ENCODE peak calls at places on chromosomes 11 and 22, in seven cellular contexts. L is SK-N-SH, S is lower lobe of right lung, C is Ammon's horn, M is NCI-H1105 treated with DMSO at 0.1 percent for 48 hours, O is skeletal muscle cell, Y is 8988T. G is an unnamed sample.

GRCh38 chr11:10911907-10912306 is 54.1 kb upstream of the ZBED5 start:
- DNase-seq in S (no peak), O (no peak), C (no peak), Y (no peak), L (no peak), M (peak), G (no peak)

GRCh38 chr22:47374273-47374771 is 611.9 kb downstream of the TBC1D22A start:
- DNase-seq in L (no peak), S (peak), O (no peak), M (no peak), C (no peak), Y (no peak), G (no peak)

GRCh38 chr11:60857378-60858232 is 1.9 kb upstream of the PTGDR2 start:
- DNase-seq in M (no peak), Y (no peak), O (no peak), L (no peak), S (no peak), C (no peak), G (no peak)

GRCh38 chr11:131724436-131724995 is 354.1 kb downstream of the NTM start:
- DNase-seq in O (no peak), Y (no peak), S (no peak), C (no peak), L (no peak), M (no peak), G (no peak)

GRCh38 chr11:82932564-82932963 is 31.0 kb downstream of the DDIAS start:
- DNase-seq in M (no peak), S (no peak), O (no peak), C (no peak), Y (no peak), L (no peak), G (no peak)

GRCh38 chr11:62461740-62462522 is 43.1 kb downstream of the SCGB1A1 start:
- DNase-seq in C (no peak), O (no peak), S (no peak), L (no peak), M (no peak), Y (no peak), G (peak)

GRCh38 chr22:48379371-48379770 is 1448.3 kb downstream of the BRD1 start:
- DNase-seq in L (no peak), C (no peak), M (no peak), S (no peak), O (no peak), Y (no peak), G (no peak)

GRCh38 chr11:68251770-68252169 is 20.0 kb downstream of the C11orf24 start:
- DNase-seq in O (no peak), C (no peak), L (no peak), Y (no peak), S (peak), M (no peak), G (no peak)

GRCh38 chr11:34986883-34987525 is 70.6 kb downstream of the PDHX start:
- DNase-seq in C (no peak), M (no peak), Y (no peak), L (no peak), S (no peak), O (no peak), G (no peak)

GRCh38 chr11:82631722-82632630 is 101.7 kb downstream of the FAM181B start:
- DNase-seq in C (no peak), L (no peak), S (no peak), O (no peak), M (no peak), Y (no peak), G (no peak)

GRCh38 chr11:20610825-20611224 is 11.4 kb downstream of the SLC6A5 start:
- DNase-seq in S (no peak), Y (no peak), L (no peak), M (no peak), O (no peak), C (no peak), G (no peak)

GRCh38 chr22:46547179-46547882 is 9.9 kb upstream of the CELSR1 start:
- DNase-seq in L (no peak), O (no peak), Y (no peak), C (no peak), S (peak), M (no peak), G (peak)

GRCh38 chr11:100675115-100675650 is 11.9 kb upstream of the ARHGAP42 start:
- DNase-seq in S (no peak), M (no peak), C (no peak), Y (no peak), L (no peak), O (no peak), G (no peak)

GRCh38 chr11:120184946-120185677 is 25.7 kb upstream of the OAF start:
- DNase-seq in M (no peak), L (peak), O (no peak), Y (no peak), S (no peak), C (no peak), G (peak)

GRCh38 chr22:32063701-32064100 is 20.6 kb downstream of the SLC5A1 start:
- DNase-seq in Y (no peak), C (no peak), S (no peak), O (no peak), L (no peak), M (no peak), G (no peak)

GRCh38 chr11:83722392-83722791 is 436.2 kb upstream of the CCDC90B start:
- DNase-seq in S (no peak), M (no peak), O (no peak), Y (no peak), L (no peak), C (no peak), G (no peak)

G was measured in AG20443.